ENCODE peak calls at places on chromosomes 3 and 15, in nine cellular contexts. V is NCI-H2081, K is fibroblast of mammary gland, W is Calu3, H is NCI-H1694 treated with DMSO at 0.1 percent for 48 hours, Z is upper lobe of right lung, U is kidney tubule cell, N is activated gamma-delta T cell, J is NCI-H1048. C is an unnamed sample.

GRCh38 chr3:55178336-55178735 is 250.5 kb upstream of the LRTM1 start:
- DNase-seq in N (no peak), U (no peak), J (no peak), K (no peak), Z (no peak), W (no peak), H (no peak), V (no peak), C (no peak)

GRCh38 chr3:150300847-150301517 is 107.1 kb upstream of the TSC22D2 start:
- DNase-seq in Z (no peak), K (peak), J (no peak), U (peak), V (no peak), W (no peak), H (no peak), N (no peak), C (peak)

GRCh38 chr15:74573987-74574386 is 33.0 kb downstream of the ARID3B start:
- DNase-seq in K (peak), H (no peak), Z (no peak), V (no peak), W (no peak), J (no peak), U (peak), N (no peak), C (peak)

GRCh38 chr15:40075298-40076044 is 33.2 kb downstream of the BMF start:
- DNase-seq in U (peak), K (no peak), W (no peak), V (peak), Z (peak), J (no peak), H (no peak), N (no peak), C (peak)

GRCh38 chr3:49378249-49378899 is 20.2 kb upstream of the GPX1 start:
- DNase-seq in N (no peak), H (no peak), Z (peak), K (peak), V (no peak), U (peak), W (no peak), J (no peak), C (peak)

GRCh38 chr3:147161833-147162232 is 244.5 kb downstream of the ZIC4 start:
- DNase-seq in K (no peak), N (no peak), U (no peak), V (no peak), Z (no peak), J (no peak), H (no peak), W (no peak), C (no peak)

GRCh38 chr15:26087881-26088280 is 224.8 kb upstream of the ATP10A start:
- DNase-seq in H (no peak), N (no peak), K (peak), V (no peak), W (no peak), J (no peak), U (no peak), Z (no peak), C (peak)

GRCh38 chr15:23897576-23897975 is 210.5 kb upstream of the NDN start:
- DNase-seq in H (no peak), Z (no peak), K (no peak), W (no peak), V (no peak), U (no peak), J (no peak), N (no peak), C (no peak)

GRCh38 chr3:30893678-30894325 is 659 bp downstream of the GADL1 start:
- DNase-seq in U (no peak), W (no peak), J (no peak), Z (no peak), K (no peak), N (no peak), V (no peak), H (no peak), C (no peak)

GRCh38 chr15:54575586-54575985 is 597.3 kb downstream of the UNC13C start:
- DNase-seq in H (no peak), J (no peak), W (no peak), K (no peak), U (no peak), N (no peak), V (no peak), Z (no peak), C (no peak)

GRCh38 chr15:70702584-70702983 is 60.8 kb downstream of the UACA start:
- DNase-seq in Z (no peak), H (no peak), V (no peak), W (no peak), J (no peak), N (no peak), U (no peak), K (no peak), C (peak)

GRCh38 chr3:43747641-43748040 is 56.9 kb downstream of the ABHD5 start:
- DNase-seq in V (no peak), K (peak), W (no peak), N (no peak), H (no peak), Z (no peak), U (peak), J (no peak), C (peak)

GRCh38 chr3:123783050-123783724 is 100.9 kb downstream of the MYLK start:
- DNase-seq in V (no peak), N (no peak), H (no peak), W (no peak), J (no peak), K (no peak), Z (no peak), U (no peak), C (no peak)

GRCh38 chr15:70195808-70196304 is 98.1 kb upstream of the TLE3 start:
- DNase-seq in N (no peak), Z (peak), U (peak), W (no peak), V (no peak), H (no peak), K (peak), J (no peak), C (peak)

GRCh38 chr15:68817304-68818087 is 3.2 kb downstream of the ANP32A start:
- DNase-seq in J (no peak), Z (peak), U (peak), V (peak), K (peak), W (peak), H (no peak), N (peak), C (peak)

C was measured in M059J.